ENCODE peak calls at places on chromosomes 6 and 20, in seven cellular contexts. One of them, this sample, is unnamed.

GRCh38 chr6:166903500-166903899 is 52.9 kb downstream of the RNASET2 start:
- DNase-seq in GM23338: no peak
- DNase-seq in SK-N-SH: no peak
- DNase-seq in HL-60: no peak
- DNase-seq in A549: no peak
- DNase-seq in GM12878: no peak
- DNase-seq in Panc1: no peak
- DNase-seq in this sample: no peak

GRCh38 chr6:145044606-145045275 is 690.6 kb downstream of the EPM2A start:
- DNase-seq in GM23338: no peak
- DNase-seq in SK-N-SH: no peak
- DNase-seq in HL-60: no peak
- DNase-seq in A549: no peak
- DNase-seq in GM12878: no peak
- DNase-seq in Panc1: no peak
- DNase-seq in this sample: no peak

GRCh38 chr6:12939314-12939713 is 222.7 kb downstream of the PHACTR1 start:
- DNase-seq in GM23338: no peak
- DNase-seq in SK-N-SH: no peak
- DNase-seq in HL-60: no peak
- DNase-seq in A549: no peak
- DNase-seq in GM12878: no peak
- DNase-seq in Panc1: no peak
- DNase-seq in this sample: no peak

GRCh38 chr6:47034919-47035318 is 7.2 kb downstream of the ADGRF1 start:
- DNase-seq in GM23338: peak
- DNase-seq in SK-N-SH: peak
- DNase-seq in HL-60: no peak
- DNase-seq in A549: no peak
- DNase-seq in GM12878: no peak
- DNase-seq in Panc1: no peak
- DNase-seq in this sample: peak

GRCh38 chr6:71414486-71414885 is 125.9 kb downstream of the OGFRL1 start:
- DNase-seq in GM23338: no peak
- DNase-seq in SK-N-SH: no peak
- DNase-seq in HL-60: no peak
- DNase-seq in A549: no peak
- DNase-seq in GM12878: no peak
- DNase-seq in Panc1: no peak
- DNase-seq in this sample: no peak

GRCh38 chr6:105270511-105270910 is 90.7 kb upstream of the POPDC3 start:
- DNase-seq in GM23338: no peak
- DNase-seq in SK-N-SH: no peak
- DNase-seq in HL-60: no peak
- DNase-seq in A549: no peak
- DNase-seq in GM12878: no peak
- DNase-seq in Panc1: no peak
- DNase-seq in this sample: no peak

GRCh38 chr20:50222568-50223320 is 32.1 kb downstream of the CEBPB start:
- DNase-seq in GM23338: no peak
- DNase-seq in SK-N-SH: no peak
- DNase-seq in HL-60: no peak
- DNase-seq in A549: no peak
- DNase-seq in GM12878: no peak
- DNase-seq in Panc1: no peak
- DNase-seq in this sample: no peak

GRCh38 chr6:31971279-31971992 is 502 bp downstream of the DXO start:
- DNase-seq in GM23338: no peak
- DNase-seq in SK-N-SH: no peak
- DNase-seq in HL-60: no peak
- DNase-seq in A549: no peak
- DNase-seq in GM12878: no peak
- DNase-seq in Panc1: no peak
- DNase-seq in this sample: no peak

GRCh38 chr6:24949020-24949569 is 13.3 kb upstream of the RIPOR2 start:
- DNase-seq in GM23338: no peak
- DNase-seq in SK-N-SH: no peak
- DNase-seq in HL-60: no peak
- DNase-seq in A549: no peak
- DNase-seq in GM12878: peak
- DNase-seq in Panc1: no peak
- DNase-seq in this sample: no peak

GRCh38 chr6:7998103-7998725 is 66.0 kb downstream of the BLOC1S5 start:
- DNase-seq in GM23338: no peak
- DNase-seq in SK-N-SH: no peak
- DNase-seq in HL-60: peak
- DNase-seq in A549: no peak
- DNase-seq in GM12878: no peak
- DNase-seq in Panc1: no peak
- DNase-seq in this sample: no peak

GRCh38 chr6:44072959-44073611 is 54.2 kb downstream of the MRPL14 start:
- DNase-seq in GM23338: peak
- DNase-seq in SK-N-SH: peak
- DNase-seq in HL-60: peak
- DNase-seq in A549: peak
- DNase-seq in GM12878: no peak
- DNase-seq in Panc1: no peak
- DNase-seq in this sample: no peak

GRCh38 chr6:136288566-136289326 is 900 bp downstream of the BCLAF1 start:
- DNase-seq in GM23338: peak
- DNase-seq in SK-N-SH: peak
- DNase-seq in HL-60: peak
- DNase-seq in A549: peak
- DNase-seq in GM12878: peak
- DNase-seq in Panc1: no peak
- DNase-seq in this sample: peak

GRCh38 chr6:91539451-91539850 is 952.6 kb upstream of the MAP3K7 start:
- DNase-seq in GM23338: no peak
- DNase-seq in SK-N-SH: no peak
- DNase-seq in HL-60: no peak
- DNase-seq in A549: no peak
- DNase-seq in GM12878: no peak
- DNase-seq in Panc1: no peak
- DNase-seq in this sample: no peak

GRCh38 chr20:62913043-62913630 is 13.2 kb downstream of the DIDO1 start:
- DNase-seq in GM23338: no peak
- DNase-seq in SK-N-SH: no peak
- DNase-seq in HL-60: no peak
- DNase-seq in A549: no peak
- DNase-seq in GM12878: no peak
- DNase-seq in Panc1: no peak
- DNase-seq in this sample: no peak

GRCh38 chr6:109872968-109873545 is 105.1 kb upstream of the GPR6 start:
- DNase-seq in GM23338: no peak
- DNase-seq in SK-N-SH: no peak
- DNase-seq in HL-60: peak
- DNase-seq in A549: no peak
- DNase-seq in GM12878: no peak
- DNase-seq in Panc1: no peak
- DNase-seq in this sample: no peak

GRCh38 chr6:157240960-157241311 is 82.4 kb downstream of the TMEM242 start:
- DNase-seq in GM23338: no peak
- DNase-seq in SK-N-SH: no peak
- DNase-seq in HL-60: no peak
- DNase-seq in A549: no peak
- DNase-seq in GM12878: no peak
- DNase-seq in Panc1: no peak
- DNase-seq in this sample: no peak

GRCh38 chr6:70398783-70399730 is 14.3 kb upstream of the FAM135A start:
- DNase-seq in GM23338: no peak
- DNase-seq in SK-N-SH: no peak
- DNase-seq in HL-60: no peak
- DNase-seq in A549: peak
- DNase-seq in GM12878: no peak
- DNase-seq in Panc1: peak
- DNase-seq in this sample: peak

GRCh38 chr6:108596947-108597346 is 36.2 kb downstream of the FOXO3 start:
- DNase-seq in GM23338: no peak
- DNase-seq in SK-N-SH: no peak
- DNase-seq in HL-60: peak
- DNase-seq in A549: no peak
- DNase-seq in GM12878: no peak
- DNase-seq in Panc1: no peak
- DNase-seq in this sample: no peak

GRCh38 chr6:38195113-38195635 is 375.6 kb downstream of the ZFAND3 start:
- DNase-seq in GM23338: no peak
- DNase-seq in SK-N-SH: no peak
- DNase-seq in HL-60: no peak
- DNase-seq in A549: no peak
- DNase-seq in GM12878: no peak
- DNase-seq in Panc1: no peak
- DNase-seq in this sample: no peak

GRCh38 chr6:125865015-125865414 is 74.3 kb downstream of the NCOA7 start:
- DNase-seq in GM23338: no peak
- DNase-seq in SK-N-SH: no peak
- DNase-seq in HL-60: no peak
- DNase-seq in A549: no peak
- DNase-seq in GM12878: no peak
- DNase-seq in Panc1: no peak
- DNase-seq in this sample: no peak

GRCh38 chr6:138052783-138053182 is 54.4 kb downstream of the PERP start:
- DNase-seq in GM23338: no peak
- DNase-seq in SK-N-SH: no peak
- DNase-seq in HL-60: no peak
- DNase-seq in A549: no peak
- DNase-seq in GM12878: no peak
- DNase-seq in Panc1: no peak
- DNase-seq in this sample: no peak

GRCh38 chr20:58524814-58525213 is 9.6 kb upstream of the APCDD1L start:
- DNase-seq in GM23338: no peak
- DNase-seq in SK-N-SH: no peak
- DNase-seq in HL-60: no peak
- DNase-seq in A549: no peak
- DNase-seq in GM12878: no peak
- DNase-seq in Panc1: no peak
- DNase-seq in this sample: no peak

GRCh38 chr20:51861726-51862466 is 59.6 kb upstream of the SALL4 start:
- DNase-seq in GM23338: peak
- DNase-seq in SK-N-SH: no peak
- DNase-seq in HL-60: no peak
- DNase-seq in A549: no peak
- DNase-seq in GM12878: no peak
- DNase-seq in Panc1: no peak
- DNase-seq in this sample: no peak

GRCh38 chr6:154399097-154399496 is 42.5 kb upstream of the IPCEF1 start:
- DNase-seq in GM23338: no peak
- DNase-seq in SK-N-SH: no peak
- DNase-seq in HL-60: no peak
- DNase-seq in A549: no peak
- DNase-seq in GM12878: no peak
- DNase-seq in Panc1: no peak
- DNase-seq in this sample: no peak

GRCh38 chr6:29131691-29132090 is 23.8 kb downstream of the OR2J3 start:
- DNase-seq in GM23338: no peak
- DNase-seq in SK-N-SH: no peak
- DNase-seq in HL-60: no peak
- DNase-seq in A549: no peak
- DNase-seq in GM12878: no peak
- DNase-seq in Panc1: no peak
- DNase-seq in this sample: no peak

GRCh38 chr6:134217516-134218140 is 100.3 kb downstream of the SGK1 start:
- DNase-seq in GM23338: no peak
- DNase-seq in SK-N-SH: no peak
- DNase-seq in HL-60: no peak
- DNase-seq in A549: no peak
- DNase-seq in GM12878: no peak
- DNase-seq in Panc1: no peak
- DNase-seq in this sample: no peak

DNA sequence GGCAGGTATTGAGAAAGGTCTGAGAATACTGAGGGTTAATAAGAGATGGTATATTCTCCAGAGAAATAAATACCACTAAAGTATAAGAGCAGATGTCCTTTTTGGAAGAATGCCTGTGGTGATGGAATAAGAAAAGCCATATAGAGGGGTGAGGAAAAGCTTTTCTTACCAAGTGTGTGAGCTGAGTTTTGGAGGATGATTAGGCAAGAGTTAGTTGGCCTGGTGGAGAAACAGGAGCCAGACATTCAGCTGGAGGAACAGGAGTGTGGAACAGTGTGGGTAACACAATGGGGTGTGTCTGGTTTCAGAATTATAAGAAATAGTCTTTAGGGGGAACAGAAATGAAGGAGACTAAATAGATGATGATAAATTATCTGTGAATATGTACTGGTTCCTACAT is 19.9 kb downstream of the ZNF451 start:
- DNase-seq in GM23338: no peak
- DNase-seq in SK-N-SH: no peak
- DNase-seq in HL-60: peak
- DNase-seq in A549: no peak
- DNase-seq in GM12878: no peak
- DNase-seq in Panc1: no peak
- DNase-seq in this sample: no peak
- TF ChIP-seq REST in GM23338: no peak
- TF ChIP-seq REST in SK-N-SH: no peak
- TF ChIP-seq REST in HL-60: no peak
- TF ChIP-seq REST in A549: no peak
- TF ChIP-seq REST in GM12878: no peak
- TF ChIP-seq REST in Panc1: no peak
- TF ChIP-seq REST in this sample: no peak

GRCh38 chr6:140812636-140813035 is 1320.1 kb upstream of the GJE1 start:
- DNase-seq in GM23338: no peak
- DNase-seq in SK-N-SH: no peak
- DNase-seq in HL-60: no peak
- DNase-seq in A549: no peak
- DNase-seq in GM12878: no peak
- DNase-seq in Panc1: no peak
- DNase-seq in this sample: no peak
- TF ChIP-seq REST in GM23338: no peak
- TF ChIP-seq REST in SK-N-SH: no peak
- TF ChIP-seq REST in HL-60: no peak
- TF ChIP-seq REST in A549: no peak
- TF ChIP-seq REST in GM12878: no peak
- TF ChIP-seq REST in Panc1: no peak
- TF ChIP-seq REST in this sample: no peak

GRCh38 chr6:26570027-26570809 is 26.5 kb upstream of the ABT1 start:
- DNase-seq in GM23338: no peak
- DNase-seq in SK-N-SH: no peak
- DNase-seq in HL-60: no peak
- DNase-seq in A549: no peak
- DNase-seq in GM12878: no peak
- DNase-seq in Panc1: no peak
- DNase-seq in this sample: no peak
- TF ChIP-seq REST in GM23338: no peak
- TF ChIP-seq REST in SK-N-SH: no peak
- TF ChIP-seq REST in HL-60: no peak
- TF ChIP-seq REST in A549: no peak
- TF ChIP-seq REST in GM12878: no peak
- TF ChIP-seq REST in Panc1: no peak
- TF ChIP-seq REST in this sample: no peak

DNA sequence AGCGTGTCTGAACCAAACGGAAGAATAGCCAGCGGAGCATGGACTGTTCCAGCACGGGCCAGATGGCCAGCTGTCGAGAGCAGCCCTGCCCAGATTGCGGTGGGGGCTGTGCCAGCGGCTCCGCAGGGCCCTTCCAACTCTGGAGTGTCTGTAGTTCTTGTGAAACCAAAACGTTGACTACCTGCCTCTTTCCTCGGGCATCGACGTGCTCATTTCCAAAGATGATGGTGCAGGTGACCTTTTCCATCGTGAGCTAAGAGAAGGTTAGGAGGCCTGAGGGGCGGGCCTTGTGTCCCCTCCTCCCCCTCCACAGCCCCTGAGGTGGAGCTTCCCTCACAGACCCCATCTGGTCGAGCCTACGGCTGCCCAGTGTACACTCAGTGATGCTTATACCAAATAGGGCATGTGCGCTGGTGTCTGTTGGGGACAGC is 12.9 kb upstream of the C20orf144 start:
- DNase-seq in GM23338: no peak
- DNase-seq in SK-N-SH: peak
- DNase-seq in HL-60: no peak
- DNase-seq in A549: no peak
- DNase-seq in GM12878: no peak
- DNase-seq in Panc1: no peak
- DNase-seq in this sample: no peak
- TF ChIP-seq REST in GM23338: no peak
- TF ChIP-seq REST in SK-N-SH: no peak
- TF ChIP-seq REST in HL-60: no peak
- TF ChIP-seq REST in A549: no peak
- TF ChIP-seq REST in GM12878: no peak
- TF ChIP-seq REST in Panc1: no peak
- TF ChIP-seq REST in this sample: no peak